ENCODE peak calls at places on chromosomes 3 and 15, in seven cellular contexts. C, K, V, N, L, S and H are unnamed samples.

GRCh38 chr15:20341901-20342605 is 199.5 kb downstream of the GOLGA6L6 start:
- DNase-seq in C (peak), K (peak), V (no peak), N (no peak), L (peak), S (peak), H (no peak)

GRCh38 chr15:34783986-34784385 is 11.4 kb downstream of the ACTC1 start:
- DNase-seq in C (no peak), K (no peak), V (no peak), N (no peak), L (no peak), S (no peak), H (no peak)

GRCh38 chr15:101675796-101676582 is 23.8 kb upstream of the TM2D3 start:
- DNase-seq in C (no peak), K (peak), V (peak), N (no peak), L (no peak), S (no peak), H (peak)

GRCh38 chr3:44289882-44290462 is 48.3 kb downstream of the TOPAZ1 start:
- DNase-seq in C (no peak), K (no peak), V (no peak), N (no peak), L (no peak), S (no peak), H (no peak)

GRCh38 chr15:58378241-58379085 is 53.3 kb upstream of the LIPC start:
- DNase-seq in C (no peak), K (no peak), V (peak), N (no peak), L (no peak), S (no peak), H (peak)

GRCh38 chr3:42575137-42575741 is 6.5 kb downstream of the SEC22C start:
- DNase-seq in C (no peak), K (no peak), V (no peak), N (no peak), L (no peak), S (no peak), H (no peak)

GRCh38 chr15:45762726-45763125 is 127.9 kb downstream of the SQOR start:
- DNase-seq in C (no peak), K (no peak), V (no peak), N (no peak), L (no peak), S (no peak), H (no peak)

GRCh38 chr15:95409924-95410323 is 920.6 kb upstream of the NR2F2 start:
- DNase-seq in C (no peak), K (no peak), V (peak), N (no peak), L (no peak), S (no peak), H (no peak)

GRCh38 chr3:155525324-155525833 is 219.5 kb downstream of the PLCH1 start:
- DNase-seq in C (no peak), K (no peak), V (no peak), N (no peak), L (no peak), S (no peak), H (no peak)

GRCh38 chr3:72606005-72606800 is 242.0 kb downstream of the SHQ1 start:
- DNase-seq in C (no peak), K (no peak), V (no peak), N (no peak), L (no peak), S (no peak), H (no peak)

GRCh38 chr3:64806668-64807067 is 118.9 kb upstream of the ADAMTS9 start:
- DNase-seq in C (no peak), K (no peak), V (no peak), N (no peak), L (no peak), S (no peak), H (no peak)

GRCh38 chr3:89145995-89146394 is 38.6 kb downstream of the EPHA3 start:
- DNase-seq in C (no peak), K (no peak), V (peak), N (no peak), L (no peak), S (no peak), H (peak)

GRCh38 chr15:59998256-59999063 is 5.7 kb upstream of the FOXB1 start:
- DNase-seq in C (no peak), K (no peak), V (no peak), N (no peak), L (no peak), S (no peak), H (no peak)

GRCh38 chr3:183449791-183450190 is 21.4 kb upstream of the MCF2L2 start:
- DNase-seq in C (no peak), K (no peak), V (no peak), N (no peak), L (no peak), S (no peak), H (no peak)

GRCh38 chr3:70982700-70983140 is 600.8 kb downstream of the FOXP1 start:
- DNase-seq in C (no peak), K (no peak), V (peak), N (no peak), L (no peak), S (peak), H (peak)

GRCh38 chr3:30694668-30695067 is 88.3 kb downstream of the TGFBR2 start:
- DNase-seq in C (no peak), K (no peak), V (no peak), N (no peak), L (no peak), S (no peak), H (no peak)

GRCh38 chr15:87582169-87582568 is 674.4 kb downstream of the NTRK3 start:
- DNase-seq in C (no peak), K (no peak), V (peak), N (no peak), L (no peak), S (no peak), H (no peak)

GRCh38 chr3:55857635-55858034 is 370.5 kb upstream of the WNT5A start:
- DNase-seq in C (no peak), K (no peak), V (no peak), N (no peak), L (no peak), S (no peak), H (no peak)

GRCh38 chr3:44892689-44893088 is 18.3 kb downstream of the TGM4 start:
- DNase-seq in C (no peak), K (no peak), V (peak), N (no peak), L (no peak), S (no peak), H (peak)

GRCh38 chr15:78065973-78066946 is 11.3 kb downstream of the TBC1D2B start:
- DNase-seq in C (no peak), K (no peak), V (peak), N (no peak), L (no peak), S (no peak), H (no peak)

GRCh38 chr3:190790185-190790584 is 72.3 kb downstream of the GMNC start:
- DNase-seq in C (no peak), K (no peak), V (no peak), N (no peak), L (no peak), S (no peak), H (no peak)

GRCh38 chr3:108089544-108089943 is 1.3 kb downstream of the CD47 start:
- DNase-seq in C (no peak), K (no peak), V (no peak), N (no peak), L (no peak), S (no peak), H (peak)

GRCh38 chr3:59246719-59247401 is 197.0 kb upstream of the CFAP20DC start:
- DNase-seq in C (no peak), K (peak), V (no peak), N (no peak), L (no peak), S (no peak), H (no peak)

GRCh38 chr3:126501054-126501453 is 16.5 kb downstream of the UROC1 start:
- DNase-seq in C (no peak), K (no peak), V (no peak), N (no peak), L (no peak), S (no peak), H (no peak)

DNA sequence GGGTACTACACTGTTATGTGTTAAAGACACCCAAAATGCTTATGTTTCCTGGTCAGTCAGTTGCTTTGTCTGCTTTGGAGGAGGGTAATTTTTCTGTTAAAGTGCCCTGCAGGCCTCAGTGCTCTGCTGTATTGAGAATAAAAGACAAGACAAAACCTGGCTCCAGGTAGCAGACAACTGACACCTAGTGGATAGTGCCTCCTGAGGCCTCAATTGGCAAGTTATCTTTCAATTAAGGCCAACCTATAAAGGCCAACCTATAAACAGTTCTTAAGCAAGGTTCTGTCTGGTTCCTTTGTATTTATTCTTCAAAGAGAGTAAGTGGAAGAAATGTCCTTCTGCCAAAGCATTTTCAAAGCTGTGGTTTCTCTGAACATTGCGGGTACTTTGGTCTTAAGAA is 773.8 kb downstream of the MECOM start:
- DNase-seq in C (no peak), K (no peak), V (no peak), N (no peak), L (no peak), S (no peak), H (no peak)
- TF ChIP-seq CTCF in C (no peak), K (no peak), V (no peak), N (no peak), L (no peak), S (no peak), H (no peak)

GRCh38 chr3:169362872-169363271 is 300.6 kb downstream of the MECOM start:
- DNase-seq in C (no peak), K (no peak), V (peak), N (no peak), L (no peak), S (no peak), H (no peak)
- TF ChIP-seq CTCF in C (no peak), K (no peak), V (peak), N (no peak), L (no peak), S (no peak), H (no peak)

DNA sequence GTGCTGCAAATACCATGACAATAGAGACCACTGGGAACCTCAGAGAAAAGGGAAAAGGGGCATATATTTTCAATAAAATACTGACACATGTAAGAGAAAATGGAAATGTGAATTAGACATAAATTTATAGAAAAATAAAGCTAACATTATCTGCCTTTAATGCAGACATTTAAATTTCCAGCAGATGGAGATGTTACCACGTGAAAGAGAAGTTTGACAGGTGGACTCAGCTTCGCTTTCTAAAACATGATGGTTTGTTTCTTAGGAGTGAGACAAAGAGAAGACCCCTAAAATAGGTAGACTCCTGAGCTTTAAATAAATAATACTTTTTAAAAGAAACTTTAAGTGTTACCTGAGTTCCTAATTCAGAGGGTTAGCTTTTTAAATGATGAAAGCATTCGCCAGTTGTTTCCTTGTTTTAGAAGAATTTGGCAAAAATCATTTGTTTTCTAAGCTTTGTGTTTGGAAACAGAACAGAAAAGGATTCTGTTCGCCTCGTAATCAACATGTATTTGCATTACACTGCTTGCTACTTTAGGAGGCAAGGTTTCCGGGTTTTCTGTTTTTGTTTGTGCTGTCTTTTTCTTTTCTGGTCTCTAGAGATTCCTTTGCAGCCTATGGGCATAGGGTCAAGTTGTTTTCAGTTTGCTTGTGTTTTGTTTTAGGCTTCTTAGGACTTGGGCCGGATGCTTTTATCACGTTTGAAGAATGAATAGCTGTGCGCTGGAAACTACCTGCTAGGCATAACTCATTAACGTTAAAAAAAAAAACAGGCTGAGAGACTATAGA is 271.4 kb downstream of the THSD4 start:
- DNase-seq in C (no peak), K (no peak), V (peak), N (no peak), L (no peak), S (no peak), H (peak)
- TF ChIP-seq CTCF in C (peak), K (no peak), V (peak), N (peak), L (peak), S (peak), H (peak)

GRCh38 chr3:171614318-171614967 is 154.2 kb upstream of the TNIK start:
- DNase-seq in C (no peak), K (peak), V (peak), N (no peak), L (no peak), S (peak), H (peak)
- TF ChIP-seq CTCF in C (no peak), K (no peak), V (peak), N (no peak), L (peak), S (peak), H (peak)

GRCh38 chr3:11090551-11090950 is 63.7 kb upstream of the HRH1 start:
- DNase-seq in C (no peak), K (no peak), V (no peak), N (no peak), L (no peak), S (no peak), H (no peak)
- TF ChIP-seq CTCF in C (no peak), K (no peak), V (no peak), N (no peak), L (no peak), S (no peak), H (no peak)